ENCODE peak calls at places on chromosomes 6 and 20, in eight cellular contexts. Z, V, D, K, L, P, C and B are unnamed samples.

GRCh38 chr20:63828545-63828944 is 2.5 kb downstream of the ZBTB46 start:
- DNase-seq in D (no peak), L (no peak), C (no peak), K (no peak), V (no peak), Z (no peak), P (no peak), B (no peak)

GRCh38 chr20:461254-462198 is 807 bp downstream of the TBC1D20 start:
- DNase-seq in Z (peak), C (peak), V (no peak), K (peak), D (peak), P (peak), L (peak), B (peak)

GRCh38 chr20:32482251-32483220 is 102.6 kb downstream of the NOL4L start:
- DNase-seq in V (no peak), P (peak), K (peak), C (no peak), L (peak), Z (peak), D (no peak), B (no peak)

GRCh38 chr6:13355969-13356368 is 27.6 kb upstream of the TBC1D7 start:
- DNase-seq in D (peak), C (no peak), P (peak), Z (no peak), K (no peak), L (no peak), V (no peak), B (no peak)

GRCh38 chr6:167165887-167166471 is 8.2 kb upstream of the GPR31 start:
- DNase-seq in V (no peak), P (no peak), D (no peak), K (no peak), Z (no peak), C (no peak), L (no peak), B (no peak)

GRCh38 chr6:11538049-11538798 is 675 bp downstream of the TMEM170B start:
- DNase-seq in K (peak), L (no peak), P (peak), Z (peak), D (no peak), C (no peak), V (no peak), B (no peak)

GRCh38 chr20:3576363-3576762 is 86.8 kb downstream of the GFRA4 start:
- DNase-seq in P (no peak), K (no peak), D (no peak), L (no peak), V (no peak), Z (no peak), C (no peak), B (no peak)

GRCh38 chr6:80143312-80143960 is 37.0 kb downstream of the BCKDHB start:
- DNase-seq in K (peak), V (peak), C (no peak), P (peak), L (peak), D (peak), Z (peak), B (peak)

GRCh38 chr6:95280690-95281273 is 296.6 kb upstream of the MANEA start:
- DNase-seq in P (peak), C (no peak), V (no peak), L (peak), Z (no peak), K (peak), D (peak), B (peak)

GRCh38 chr6:45737331-45738056 is 278.2 kb downstream of the CLIC5 start:
- DNase-seq in L (no peak), K (no peak), C (no peak), P (no peak), Z (no peak), V (no peak), D (no peak), B (no peak)

GRCh38 chr6:46903175-46903574 is 18.6 kb downstream of the ADGRF5 start:
- DNase-seq in D (no peak), K (no peak), L (no peak), V (no peak), Z (no peak), P (no peak), C (no peak), B (no peak)

GRCh38 chr20:58406422-58407001 is 17.5 kb downstream of the VAPB start:
- DNase-seq in Z (no peak), D (peak), C (no peak), V (no peak), P (peak), K (peak), L (no peak), B (no peak)

GRCh38 chr20:25194333-25194972 is 1.1 kb upstream of the ENTPD6 start:
- DNase-seq in P (no peak), D (no peak), K (no peak), Z (no peak), L (no peak), V (no peak), C (peak), B (no peak)

GRCh38 chr6:29653452-29654038 is 3.3 kb upstream of the MOG start:
- DNase-seq in P (peak), Z (peak), K (peak), C (no peak), D (peak), V (no peak), L (peak), B (peak)

GRCh38 chr6:30100585-30101422 is 12.1 kb downstream of the TRIM31 start:
- DNase-seq in P (no peak), Z (peak), K (no peak), V (no peak), C (no peak), D (no peak), L (no peak), B (no peak)

GRCh38 chr20:34528921-34529297 is 12.7 kb downstream of the DYNLRB1 start:
- DNase-seq in D (no peak), L (no peak), C (peak), V (no peak), P (no peak), K (peak), Z (no peak), B (peak)

GRCh38 chr6:52697903-52698302 is 27.0 kb downstream of the TMEM14A start:
- DNase-seq in C (no peak), V (no peak), D (no peak), P (no peak), Z (no peak), L (no peak), K (peak), B (peak)

GRCh38 chr20:31535298-31535697 is 21.1 kb downstream of the HM13 start:
- DNase-seq in D (no peak), C (no peak), Z (no peak), V (no peak), P (no peak), K (no peak), L (no peak), B (no peak)

GRCh38 chr6:125197795-125198269 is 44.3 kb downstream of the TPD52L1 start:
- DNase-seq in P (peak), C (no peak), Z (peak), L (peak), V (peak), D (peak), K (peak), B (peak)

GRCh38 chr6:98847767-98848538 is 13.6 kb downstream of the POU3F2 start:
- DNase-seq in C (no peak), Z (no peak), V (no peak), L (no peak), K (no peak), D (no peak), P (no peak), B (no peak)

GRCh38 chr6:143232849-143233248 is 172.2 kb downstream of the AIG1 start:
- DNase-seq in V (no peak), K (peak), L (peak), Z (peak), D (peak), C (no peak), P (peak), B (peak)

GRCh38 chr6:56101141-56101553 is 146.2 kb downstream of the COL21A1 start:
- DNase-seq in Z (no peak), C (no peak), K (peak), L (peak), V (no peak), P (peak), D (peak), B (peak)

GRCh38 chr6:7496266-7496875 is 45.1 kb upstream of the DSP start:
- DNase-seq in Z (no peak), K (no peak), D (peak), P (no peak), V (no peak), C (no peak), L (no peak), B (no peak)

GRCh38 chr6:16286151-16286522 is 47.8 kb downstream of the GMPR start:
- DNase-seq in K (peak), L (peak), P (peak), C (no peak), V (no peak), D (peak), Z (no peak), B (peak)

GRCh38 chr20:25220810-25221591 is 25.5 kb downstream of the ENTPD6 start:
- DNase-seq in Z (peak), D (no peak), P (no peak), K (no peak), C (peak), V (no peak), L (no peak), B (no peak)

GRCh38 chr20:18299364-18299763 is 11.0 kb downstream of the ZNF133 start:
- DNase-seq in Z (no peak), V (no peak), L (no peak), K (no peak), D (no peak), P (no peak), C (no peak), B (no peak)

GRCh38 chr6:26408828-26409730 is 7.0 kb downstream of the BTN3A1 start:
- DNase-seq in L (no peak), K (no peak), V (no peak), D (no peak), C (no peak), Z (no peak), P (no peak), B (no peak)

GRCh38 chr6:97081010-97081573 is 156.6 kb downstream of the KLHL32 start:
- DNase-seq in V (no peak), L (no peak), K (no peak), C (no peak), D (no peak), P (no peak), Z (no peak), B (no peak)

GRCh38 chr20:50399003-50399916 is 110.9 kb upstream of the PTPN1 start:
- DNase-seq in P (peak), L (peak), Z (peak), C (no peak), D (peak), V (peak), K (no peak), B (no peak)

GRCh38 chr6:31171931-31172882 is 1.7 kb upstream of the POU5F1 start:
- DNase-seq in K (no peak), Z (no peak), P (no peak), V (no peak), D (no peak), L (no peak), C (no peak), B (no peak)

GRCh38 chr20:2698186-2698817 is 5.7 kb downstream of the EBF4 start:
- DNase-seq in K (no peak), L (no peak), D (no peak), V (peak), P (no peak), Z (no peak), C (peak), B (no peak)

GRCh38 chr6:145508107-145508506 is 227.2 kb downstream of the EPM2A start:
- DNase-seq in Z (no peak), P (no peak), C (no peak), K (peak), L (no peak), D (no peak), V (no peak), B (peak)

GRCh38 chr6:33746036-33746600 is 587 bp downstream of the IP6K3 start:
- DNase-seq in L (peak), K (peak), C (no peak), V (peak), P (peak), D (peak), Z (peak), B (peak)

GRCh38 chr6:35804996-35805736 is at the start of gene LHFPL5:
- DNase-seq in L (peak), K (peak), P (peak), C (no peak), Z (peak), V (no peak), D (no peak), B (peak)
- H3K4me3 ChIP-seq in L (peak), K (peak), P (no peak), C (no peak), Z (no peak), V (peak), D (no peak), B (peak)

DNA sequence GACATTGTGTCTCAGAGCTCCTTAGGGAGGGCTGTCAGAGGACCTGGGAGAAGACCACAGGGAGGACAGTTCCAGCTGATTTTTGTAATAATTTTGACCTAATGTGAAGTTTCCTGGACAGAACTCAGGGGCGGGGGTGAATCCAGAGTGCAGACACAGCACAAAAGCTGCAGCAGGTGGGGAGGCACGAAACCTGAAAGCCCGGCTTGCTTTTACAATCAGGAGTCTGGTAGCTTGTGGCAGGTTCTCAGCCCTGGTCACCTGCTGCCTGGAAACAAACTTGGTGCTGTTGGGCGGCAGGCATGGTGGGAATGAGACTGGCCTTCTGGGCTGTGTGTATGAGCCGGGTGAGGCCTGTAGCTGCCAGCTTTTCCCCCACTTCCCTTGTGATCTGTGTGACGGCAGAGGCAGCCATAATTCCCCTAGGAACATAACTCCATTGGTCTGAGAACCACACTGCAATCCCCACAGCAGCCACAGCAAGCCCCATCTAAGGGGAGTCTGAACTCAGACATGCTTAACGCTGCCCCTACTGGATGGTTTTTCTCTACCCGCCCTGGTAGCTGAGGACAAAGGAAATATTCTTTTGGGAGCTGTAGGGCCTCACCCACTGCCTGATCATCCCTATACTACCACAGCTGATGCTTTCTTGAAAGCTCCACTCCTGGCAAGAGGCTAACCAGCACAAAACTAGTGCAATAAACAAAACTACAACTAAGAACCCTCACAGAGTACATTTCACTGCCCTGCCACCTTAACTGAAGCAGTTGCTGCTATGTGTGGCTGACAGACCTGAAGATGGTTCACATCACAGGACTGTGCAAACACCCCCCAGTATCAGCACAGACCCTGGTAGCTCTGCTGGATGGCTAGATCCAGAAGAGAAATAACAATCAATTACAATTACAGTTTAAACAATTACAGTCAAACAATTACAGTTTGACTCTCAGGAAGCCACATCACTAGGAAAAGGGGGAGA is 1055.1 kb upstream of the GJE1 start:
- DNase-seq in V (no peak), Z (no peak), L (peak), P (no peak), K (peak), C (no peak), D (no peak), B (peak)
- TF ChIP-seq CTCF in V (no peak), Z (no peak), L (peak), P (peak), K (peak), C (no peak), D (peak), B (peak)

GRCh38 chr6:24890471-24890870 is 45.3 kb downstream of the RIPOR2 start:
- DNase-seq in L (no peak), P (no peak), K (no peak), V (no peak), Z (no peak), D (no peak), C (no peak), B (no peak)
- H3K4me3 ChIP-seq in L (no peak), P (no peak), K (no peak), V (no peak), Z (no peak), D (no peak), C (no peak), B (no peak)

GRCh38 chr20:59439243-59439642 is 138.8 kb downstream of the EDN3 start:
- DNase-seq in L (no peak), D (no peak), K (no peak), C (no peak), P (no peak), Z (no peak), V (no peak), B (no peak)
- TF ChIP-seq CTCF in L (no peak), D (no peak), K (no peak), C (no peak), P (no peak), Z (no peak), V (no peak), B (no peak)

DNA sequence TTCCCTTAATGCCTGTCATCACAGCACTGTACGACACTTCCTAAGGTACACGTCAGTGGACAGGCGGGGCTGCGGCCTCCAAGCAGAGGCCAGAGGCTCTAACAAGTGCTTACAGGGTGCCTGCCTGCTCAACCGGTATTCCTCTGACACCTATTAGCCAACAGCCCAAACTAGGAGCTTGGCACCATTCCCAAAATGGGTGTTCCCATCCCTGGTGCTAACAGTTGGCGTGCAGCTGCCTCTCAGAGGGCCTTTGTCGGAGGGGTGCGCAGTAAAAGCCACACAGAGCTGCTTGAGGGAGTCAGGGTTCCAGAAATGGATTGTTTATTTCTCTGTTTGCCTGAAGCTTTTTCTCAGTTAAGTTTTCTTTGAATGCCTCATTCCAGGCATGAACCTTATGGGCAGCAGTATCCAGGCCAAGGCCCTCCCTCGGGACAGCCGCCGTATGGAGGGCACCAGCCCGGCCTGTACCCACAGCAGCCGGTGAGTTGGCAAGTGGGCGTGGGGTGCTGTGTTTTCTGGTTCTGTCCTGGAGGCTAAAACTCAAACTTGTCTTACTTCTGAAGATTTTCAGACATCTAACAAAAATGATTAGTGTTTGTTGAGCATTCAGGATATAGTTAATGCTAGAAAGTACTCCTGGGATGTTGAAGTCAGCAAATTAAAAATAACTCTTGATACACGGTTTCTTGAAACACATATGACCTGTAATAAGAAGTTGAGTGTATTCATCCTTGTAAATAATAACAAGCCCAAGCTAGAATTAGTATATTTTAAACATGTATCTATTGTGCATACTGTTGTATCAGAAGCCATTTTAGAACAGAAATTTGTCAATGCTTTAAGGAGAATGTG is 124.7 kb downstream of the TMEM242 start:
- DNase-seq in V (peak), L (peak), D (peak), C (no peak), P (no peak), K (no peak), Z (peak), B (peak)
- H3K4me3 ChIP-seq in V (no peak), L (no peak), D (no peak), C (peak), P (no peak), K (no peak), Z (peak), B (no peak)

DNA sequence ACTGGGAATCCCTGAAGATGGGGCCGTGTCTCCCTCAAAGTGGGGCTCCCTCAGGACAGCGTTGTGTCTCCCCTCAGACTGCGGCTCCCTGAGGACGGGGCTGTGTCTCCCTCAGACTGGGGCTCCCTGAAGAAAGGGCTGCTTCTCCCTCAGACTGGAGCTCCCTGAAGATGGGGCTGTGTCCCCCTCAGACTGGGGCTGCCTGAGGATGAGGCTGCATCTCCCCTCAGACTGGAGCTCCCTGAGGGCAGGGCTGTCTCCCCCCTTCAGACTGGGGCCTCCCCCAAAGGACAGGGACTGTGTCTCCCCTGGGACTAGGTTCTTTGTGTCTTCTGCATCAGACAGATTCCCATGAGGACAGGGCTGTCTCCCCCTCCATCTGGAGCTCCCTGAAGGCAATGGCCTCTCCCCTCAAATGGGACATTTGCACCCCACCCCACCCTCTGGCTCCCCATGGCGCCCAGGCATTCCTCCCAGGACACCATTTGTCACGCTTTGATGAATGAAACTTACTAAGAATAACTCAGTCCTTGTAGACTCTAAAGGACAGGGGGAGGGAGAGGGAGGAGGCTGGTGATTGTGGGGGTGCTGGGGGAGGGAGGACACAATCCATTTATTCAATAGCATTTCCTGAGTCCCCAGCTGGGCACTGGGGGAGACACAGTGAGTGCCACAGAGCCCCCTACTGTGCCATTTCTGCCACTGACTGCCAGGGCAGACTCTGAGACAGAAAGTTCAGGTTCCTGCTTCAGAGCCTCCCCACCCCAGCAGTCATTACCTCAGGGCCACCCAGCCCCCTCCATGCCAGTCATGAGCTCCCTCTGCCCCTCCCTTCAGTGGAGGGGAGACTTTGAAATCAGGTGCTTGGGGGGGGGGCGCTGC is 122.4 kb downstream of the MRPL14 start:
- DNase-seq in L (no peak), P (no peak), V (no peak), D (peak), K (no peak), Z (no peak), C (no peak), B (no peak)
- TF ChIP-seq CTCF in L (peak), P (peak), V (peak), D (peak), K (peak), Z (no peak), C (no peak), B (peak)

GRCh38 chr20:62131560-62132320 is 9.5 kb downstream of the LSM14B start:
- DNase-seq in P (no peak), K (no peak), Z (no peak), V (no peak), C (no peak), D (no peak), L (no peak), B (no peak)
- H3K4me3 ChIP-seq in P (no peak), K (no peak), Z (no peak), V (no peak), C (no peak), D (no peak), L (no peak), B (no peak)

GRCh38 chr20:38406476-38406875 is 28.7 kb downstream of the SNHG17 start:
- DNase-seq in Z (no peak), L (no peak), P (no peak), C (peak), V (no peak), K (no peak), D (no peak), B (no peak)
- TF ChIP-seq CTCF in Z (no peak), L (no peak), P (no peak), C (no peak), V (no peak), K (no peak), D (no peak), B (no peak)